ENCODE peak calls at places on chromosomes 16 and 17, in five cellular contexts. One of them, this sample, is unnamed.

GRCh38 chr16:64152010-64152767 is 969.7 kb downstream of the CDH11 start:
- DNase-seq in naive thymus-derived CD4-positive, alpha-beta T cell: no peak
- DNase-seq in ELR: peak
- DNase-seq in DMS79 treated with DMSO at 0.1 percent for 48 hours: no peak
- DNase-seq in NCI-H446: peak
- DNase-seq in this sample: peak

GRCh38 chr16:71311553-71312158 is 22.5 kb upstream of the CMTR2 start:
- DNase-seq in naive thymus-derived CD4-positive, alpha-beta T cell: no peak
- DNase-seq in ELR: peak
- DNase-seq in DMS79 treated with DMSO at 0.1 percent for 48 hours: no peak
- DNase-seq in NCI-H446: peak
- DNase-seq in this sample: peak

GRCh38 chr16:4217246-4218131 is 24.4 kb downstream of the SRL start:
- DNase-seq in naive thymus-derived CD4-positive, alpha-beta T cell: no peak
- DNase-seq in ELR: no peak
- DNase-seq in DMS79 treated with DMSO at 0.1 percent for 48 hours: peak
- DNase-seq in NCI-H446: peak
- DNase-seq in this sample: peak

GRCh38 chr16:67726106-67727034 is 7.3 kb upstream of the GFOD2 start:
- DNase-seq in naive thymus-derived CD4-positive, alpha-beta T cell: no peak
- DNase-seq in ELR: no peak
- DNase-seq in DMS79 treated with DMSO at 0.1 percent for 48 hours: no peak
- DNase-seq in NCI-H446: no peak
- DNase-seq in this sample: peak

GRCh38 chr16:77469639-77470038 is 34.8 kb upstream of the ADAMTS18 start:
- DNase-seq in naive thymus-derived CD4-positive, alpha-beta T cell: no peak
- DNase-seq in ELR: no peak
- DNase-seq in DMS79 treated with DMSO at 0.1 percent for 48 hours: no peak
- DNase-seq in NCI-H446: no peak
- DNase-seq in this sample: no peak

GRCh38 chr16:23014592-23014991 is 134.7 kb downstream of the USP31 start:
- DNase-seq in naive thymus-derived CD4-positive, alpha-beta T cell: no peak
- DNase-seq in ELR: no peak
- DNase-seq in DMS79 treated with DMSO at 0.1 percent for 48 hours: no peak
- DNase-seq in NCI-H446: no peak
- DNase-seq in this sample: no peak

GRCh38 chr17:34306466-34306865 is 12.8 kb upstream of the CCL8 start:
- DNase-seq in naive thymus-derived CD4-positive, alpha-beta T cell: no peak
- DNase-seq in ELR: peak
- DNase-seq in DMS79 treated with DMSO at 0.1 percent for 48 hours: no peak
- DNase-seq in NCI-H446: peak
- DNase-seq in this sample: peak

GRCh38 chr17:77565166-77565565 is 393.3 kb upstream of the TNRC6C start:
- DNase-seq in naive thymus-derived CD4-positive, alpha-beta T cell: no peak
- DNase-seq in ELR: no peak
- DNase-seq in DMS79 treated with DMSO at 0.1 percent for 48 hours: no peak
- DNase-seq in NCI-H446: no peak
- DNase-seq in this sample: no peak

GRCh38 chr16:48182979-48183537 is 27.3 kb upstream of the ABCC12 start:
- DNase-seq in naive thymus-derived CD4-positive, alpha-beta T cell: no peak
- DNase-seq in ELR: no peak
- DNase-seq in DMS79 treated with DMSO at 0.1 percent for 48 hours: peak
- DNase-seq in NCI-H446: no peak
- DNase-seq in this sample: no peak

GRCh38 chr16:31128711-31129567 is 6.6 kb downstream of the PRSS8 start:
- DNase-seq in naive thymus-derived CD4-positive, alpha-beta T cell: no peak
- DNase-seq in ELR: no peak
- DNase-seq in DMS79 treated with DMSO at 0.1 percent for 48 hours: no peak
- DNase-seq in NCI-H446: no peak
- DNase-seq in this sample: no peak

GRCh38 chr17:28505986-28506665 is at the start of gene FOXN1:
- DNase-seq in naive thymus-derived CD4-positive, alpha-beta T cell: no peak
- DNase-seq in ELR: no peak
- DNase-seq in DMS79 treated with DMSO at 0.1 percent for 48 hours: no peak
- DNase-seq in NCI-H446: no peak
- DNase-seq in this sample: no peak

GRCh38 chr16:29784901-29785500 is 5.5 kb upstream of the KIF22 start:
- DNase-seq in naive thymus-derived CD4-positive, alpha-beta T cell: peak
- DNase-seq in ELR: peak
- DNase-seq in DMS79 treated with DMSO at 0.1 percent for 48 hours: no peak
- DNase-seq in NCI-H446: no peak
- DNase-seq in this sample: peak

GRCh38 chr16:85835227-85835751 is 35.8 kb downstream of the COX4I1 start:
- DNase-seq in naive thymus-derived CD4-positive, alpha-beta T cell: no peak
- DNase-seq in ELR: no peak
- DNase-seq in DMS79 treated with DMSO at 0.1 percent for 48 hours: no peak
- DNase-seq in NCI-H446: no peak
- DNase-seq in this sample: no peak

GRCh38 chr17:72613411-72614292 is 478.8 kb downstream of the SLC39A11 start:
- DNase-seq in naive thymus-derived CD4-positive, alpha-beta T cell: no peak
- DNase-seq in ELR: peak
- DNase-seq in DMS79 treated with DMSO at 0.1 percent for 48 hours: no peak
- DNase-seq in NCI-H446: no peak
- DNase-seq in this sample: peak

GRCh38 chr16:85430523-85431381 is 182.4 kb upstream of the GSE1 start:
- DNase-seq in naive thymus-derived CD4-positive, alpha-beta T cell: no peak
- DNase-seq in ELR: no peak
- DNase-seq in DMS79 treated with DMSO at 0.1 percent for 48 hours: peak
- DNase-seq in NCI-H446: peak
- DNase-seq in this sample: no peak

GRCh38 chr16:27281285-27281684 is 12.7 kb upstream of the NSMCE1 start:
- DNase-seq in naive thymus-derived CD4-positive, alpha-beta T cell: peak
- DNase-seq in ELR: no peak
- DNase-seq in DMS79 treated with DMSO at 0.1 percent for 48 hours: no peak
- DNase-seq in NCI-H446: no peak
- DNase-seq in this sample: no peak

GRCh38 chr17:5898406-5898805 is 171.8 kb upstream of the WSCD1 start:
- DNase-seq in naive thymus-derived CD4-positive, alpha-beta T cell: no peak
- DNase-seq in ELR: no peak
- DNase-seq in DMS79 treated with DMSO at 0.1 percent for 48 hours: no peak
- DNase-seq in NCI-H446: no peak
- DNase-seq in this sample: no peak